ENCODE peak calls at places on chromosomes 11 and 22, in six cellular contexts. D, O, J, I, E and V are unnamed samples. For H3K4me1, the result is how much of the 10 kb centered on the place peaks cover.

GRCh38 chr11:87421422-87421821 is 383.7 kb downstream of the TMEM135 start:
- DNase-seq in J (peak), I (peak), O (peak), D (peak), E (peak), V (peak)

GRCh38 chr11:125950178-125950490 is 4.3 kb downstream of the VSIG10L2 start:
- DNase-seq in O (no peak), J (no peak), E (no peak), I (no peak), D (no peak), V (no peak)

GRCh38 chr11:64765841-64766682 is 6.3 kb upstream of the PYGM start:
- DNase-seq in J (no peak), I (no peak), E (no peak), O (no peak), D (peak), V (no peak)

GRCh38 chr22:46674367-46674781 is 54.2 kb downstream of the GRAMD4 start:
- DNase-seq in E (no peak), J (no peak), I (peak), O (no peak), D (no peak), V (no peak)

GRCh38 chr11:77081381-77081851 is 14.6 kb downstream of the CAPN5 start:
- DNase-seq in D (no peak), E (no peak), I (no peak), J (no peak), O (no peak), V (no peak)

GRCh38 chr11:71080239-71081097 is 171.9 kb downstream of the SHANK2 start:
- DNase-seq in D (peak), J (peak), E (peak), I (peak), O (peak), V (peak)

GRCh38 chr11:123408619-123409455 is 21.2 kb upstream of the GRAMD1B start:
- DNase-seq in I (no peak), O (no peak), E (no peak), D (no peak), J (no peak), V (no peak)

GRCh38 chr11:96256213-96256580 is 86.8 kb downstream of the MAML2 start:
- DNase-seq in O (no peak), J (no peak), D (peak), E (no peak), I (no peak), V (no peak)

GRCh38 chr11:26709057-26709456 is 12.8 kb downstream of the SLC5A12 start:
- DNase-seq in O (no peak), J (no peak), E (no peak), I (no peak), D (no peak), V (no peak)

GRCh38 chr22:45450931-45451651 is 37.6 kb downstream of the RIBC2 start:
- DNase-seq in J (peak), D (no peak), I (no peak), O (no peak), E (no peak), V (peak)

GRCh38 chr11:34830035-34830434 is 86.1 kb downstream of the APIP start:
- DNase-seq in I (no peak), J (no peak), E (no peak), O (no peak), D (no peak), V (no peak)

GRCh38 chr11:91194551-91194950 is 971.7 kb upstream of the CHORDC1 start:
- DNase-seq in O (no peak), D (no peak), E (no peak), I (no peak), J (no peak), V (no peak)

GRCh38 chr11:44708063-44708462 is 18.7 kb upstream of the TSPAN18 start:
- DNase-seq in D (no peak), I (no peak), J (no peak), E (no peak), O (no peak), V (no peak)

GRCh38 chr11:72243173-72243566 is 806 bp downstream of the PHOX2A start:
- DNase-seq in E (no peak), O (no peak), I (no peak), J (no peak), D (no peak), V (no peak)

GRCh38 chr22:35559354-35560005 is 18.8 kb downstream of the RASD2 start:
- DNase-seq in E (no peak), O (no peak), D (no peak), I (no peak), J (peak), V (no peak)

GRCh38 chr22:21837184-21837979 is 30.1 kb downstream of the MAPK1 start:
- DNase-seq in I (no peak), E (peak), J (peak), D (peak), O (no peak), V (peak)

GRCh38 chr11:35393093-35393492 is 26.3 kb downstream of the SLC1A2 start:
- DNase-seq in J (no peak), D (no peak), O (no peak), E (no peak), I (no peak), V (no peak)

GRCh38 chr11:116694017-116694725 is 78.6 kb downstream of the BUD13 start:
- DNase-seq in J (no peak), D (no peak), I (no peak), O (no peak), E (no peak), V (no peak)

GRCh38 chr22:49599691-49600451 is 227.8 kb downstream of the BRD1 start:
- DNase-seq in E (no peak), D (no peak), O (no peak), I (no peak), J (no peak), V (no peak)

GRCh38 chr11:24963879-24964278 is 467.0 kb downstream of the LUZP2 start:
- DNase-seq in O (no peak), I (no peak), J (no peak), E (no peak), D (no peak), V (no peak)

GRCh38 chr11:44825058-44825795 is 98.5 kb downstream of the TSPAN18 start:
- DNase-seq in J (no peak), D (no peak), E (no peak), I (no peak), O (no peak), V (no peak)

GRCh38 chr11:2929511-2929879 is 275 bp upstream of the PHLDA2 start:
- DNase-seq in D (no peak), J (peak), I (no peak), E (peak), O (no peak), V (peak)

GRCh38 chr11:67290801-67291200 is 1.7 kb downstream of the ANKRD13D start:
- DNase-seq in D (no peak), J (peak), I (no peak), E (no peak), O (no peak), V (no peak)

GRCh38 chr11:9893474-9893873 is 229.6 kb downstream of the SWAP70 start:
- DNase-seq in E (no peak), O (no peak), I (peak), D (peak), J (no peak), V (no peak)

GRCh38 chr11:2465201-2466068 is 20.6 kb downstream of the KCNQ1 start:
- DNase-seq in O (no peak), I (no peak), E (no peak), J (no peak), D (no peak), V (no peak)

GRCh38 chr22:36763576-36763975 is 12.3 kb downstream of the IFT27 start:
- DNase-seq in D (no peak), O (no peak), I (no peak), E (no peak), J (no peak), V (no peak)

GRCh38 chr11:107043242-107043991 is 25.1 kb upstream of the GUCY1A2 start:
- DNase-seq in D (no peak), E (no peak), O (peak), I (no peak), J (peak), V (no peak)

GRCh38 chr11:93908689-93909088 is 58.3 kb upstream of the VSTM5 start:
- DNase-seq in E (no peak), J (peak), I (no peak), O (no peak), D (peak), V (no peak)

GRCh38 chr11:33713162-33713913 is 12.7 kb upstream of the C11orf91 start:
- DNase-seq in I (no peak), J (no peak), D (no peak), E (no peak), O (no peak), V (no peak)

GRCh38 chr11:112744041-112744440 is 217.2 kb upstream of the NCAM1 start:
- DNase-seq in J (no peak), I (no peak), E (no peak), O (no peak), D (no peak), V (no peak)

GRCh38 chr11:36271794-36272409 is 17.3 kb downstream of the COMMD9 start:
- DNase-seq in D (no peak), I (no peak), J (no peak), O (no peak), E (no peak), V (no peak)

GRCh38 chr11:11808992-11809583 is 32.7 kb upstream of the USP47 start:
- DNase-seq in E (no peak), D (no peak), J (no peak), O (no peak), I (no peak), V (no peak)

GRCh38 chr11:68148882-68149281 is 27.7 kb upstream of the CHKA start:
- DNase-seq in E (no peak), I (no peak), O (no peak), D (no peak), J (no peak), V (no peak)

GRCh38 chr11:2217211-2218081 is 45.8 kb upstream of the TH start:
- DNase-seq in J (no peak), E (no peak), D (no peak), I (no peak), O (no peak), V (no peak)

GRCh38 chr11:18466402-18466801 is 10.7 kb downstream of the LDHAL6A start:
- DNase-seq in I (no peak), E (no peak), J (no peak), D (no peak), O (no peak), V (no peak)

GRCh38 chr11:102994101-102994500 is 38.6 kb upstream of the MMP13 start:
- DNase-seq in D (no peak), O (no peak), J (peak), I (no peak), E (peak), V (no peak)

GRCh38 chr22:30209642-30210041 is 36.9 kb downstream of the LIF start:
- DNase-seq in E (no peak), O (no peak), D (no peak), I (no peak), J (no peak), V (no peak)
- H3K4me1 ChIP-seq in E (half or more), O (under half), D (under half), I (under half), J (half or more), V (half or more)

GRCh38 chr22:25661067-25661466 is 80.9 kb upstream of the MYO18B start:
- DNase-seq in I (no peak), D (no peak), O (no peak), E (no peak), J (peak), V (no peak)

GRCh38 chr22:25658641-25659040 is 83.3 kb upstream of the MYO18B start:
- DNase-seq in O (no peak), I (no peak), D (no peak), J (peak), E (no peak), V (no peak)

GRCh38 chr22:25655536-25655935 is 86.5 kb upstream of the MYO18B start:
- DNase-seq in I (no peak), O (no peak), D (no peak), J (no peak), E (no peak), V (no peak)

GRCh38 chr22:25659413-25659812 is 82.6 kb upstream of the MYO18B start:
- DNase-seq in I (no peak), J (no peak), O (no peak), D (no peak), E (no peak), V (no peak)

GRCh38 chr22:25656724-25657123 is 85.3 kb upstream of the MYO18B start:
- DNase-seq in J (no peak), E (no peak), I (peak), O (peak), D (no peak), V (no peak)
- TF ChIP-seq EZH2phosphoT487 in J (no peak), E (no peak), I (no peak), O (no peak), D (no peak), V (no peak)

GRCh38 chr22:50627914-50628542 is at the start of gene ARSA:
- DNase-seq in O (peak), J (peak), D (peak), I (peak), E (no peak), V (peak)

GRCh38 chr22:50626856-50627451 is 998 bp downstream of the ARSA start:
- DNase-seq in I (no peak), J (no peak), E (no peak), O (no peak), D (no peak), V (peak)

GRCh38 chr22:50630376-50630775 is 2.4 kb upstream of the ARSA start:
- DNase-seq in J (no peak), O (no peak), E (no peak), I (no peak), D (no peak), V (no peak)

GRCh38 chr22:50627452-50627913 is 469 bp downstream of the ARSA start:
- DNase-seq in E (no peak), I (peak), J (peak), D (peak), O (peak), V (no peak)

DNA sequence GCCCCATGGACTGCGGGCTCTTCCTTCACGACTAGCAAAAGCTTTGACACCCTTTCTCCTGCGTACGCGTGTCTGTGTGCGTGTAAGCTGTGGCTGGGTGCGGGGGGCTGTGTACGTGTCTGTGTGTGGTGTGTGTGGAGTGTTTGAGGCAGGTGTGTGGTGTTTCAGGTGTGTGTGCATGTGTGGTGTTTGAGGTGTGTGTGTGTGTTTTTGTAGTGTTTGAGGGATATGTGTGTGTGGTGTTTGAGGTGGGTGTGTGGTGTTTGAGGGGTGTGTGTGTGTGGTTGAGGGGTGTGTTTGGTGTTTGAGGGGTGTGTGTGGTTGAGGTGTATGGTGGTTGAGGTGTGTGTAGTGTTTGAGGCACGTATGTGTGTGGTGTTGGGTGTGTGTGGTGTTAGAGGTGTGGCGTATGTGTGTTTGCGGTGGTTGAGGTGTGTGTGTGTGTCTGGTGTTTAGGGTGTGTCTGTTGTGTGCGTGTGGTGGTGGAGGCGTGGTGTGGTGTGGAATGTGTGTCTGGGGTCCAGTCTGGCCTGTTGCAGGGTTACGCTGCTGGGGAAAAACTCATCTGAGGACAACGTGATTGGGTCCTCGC is 687 bp upstream of the ARSA start:
- DNase-seq in J (no peak), I (no peak), E (no peak), D (no peak), O (no peak), V (no peak)
- H3K27ac ChIP-seq in J (no peak), I (no peak), E (peak), D (no peak), O (no peak), V (peak)

DNA sequence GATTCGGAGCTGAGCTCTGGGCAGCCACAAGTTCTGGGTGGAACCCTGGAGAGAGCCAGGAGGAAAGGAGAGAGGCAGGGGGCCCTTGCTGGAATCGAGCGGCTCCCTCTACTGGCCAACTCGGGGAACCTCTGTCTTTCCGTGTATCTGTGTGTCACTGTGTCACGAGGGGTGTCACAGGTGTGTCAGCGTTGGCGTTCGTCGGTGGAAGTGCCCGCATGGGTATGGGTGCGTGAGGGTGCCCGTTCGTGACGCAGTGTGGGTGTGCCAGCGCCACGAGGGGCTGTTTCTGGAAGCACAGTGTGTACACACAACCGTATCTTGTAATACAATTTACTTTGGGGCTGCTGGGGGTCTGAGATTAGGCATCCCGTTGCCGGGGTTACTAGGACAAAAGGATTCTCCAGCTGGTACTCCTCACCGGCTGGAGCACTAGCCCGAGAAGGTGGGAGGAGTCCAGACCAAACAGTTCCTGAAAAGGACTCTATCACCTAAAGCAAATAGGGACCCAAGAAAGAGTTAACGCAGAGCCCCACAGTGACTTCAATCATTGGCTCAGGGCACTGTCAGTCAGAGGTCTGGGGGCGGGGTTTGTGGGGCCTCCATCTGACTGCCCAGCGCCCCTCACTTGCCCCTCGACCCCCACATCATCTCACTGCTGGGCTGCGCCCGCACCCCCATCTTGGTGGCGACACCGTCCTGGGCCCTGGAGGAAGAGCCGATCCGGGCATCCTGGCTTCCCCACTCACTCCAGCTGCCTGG is 2.6 kb upstream of the BCL9L start:
- DNase-seq in E (peak), J (peak), I (peak), O (peak), D (peak), V (peak)
- H3K4me1 ChIP-seq in E (under half), J (under half), I (under half), O (under half), D (under half), V (under half)